ENCODE peak calls at places on chromosomes 6 and 20, in eight cellular contexts. One of them, this sample, is unnamed.

GRCh38 chr6:82248233-82248735 is 740 bp upstream of the IBTK start:
- DNase-seq in lower lobe of right lung: peak
- DNase-seq in progenitor cell of endocrine pancreas: no peak
- DNase-seq in IMR-90: peak
- DNase-seq in omental fat pad: no peak
- DNase-seq in heart left ventricle: no peak
- DNase-seq in astrocyte of the spinal cord: peak
- DNase-seq in retinal pigment epithelial cell: peak
- DNase-seq in this sample: no peak

GRCh38 chr20:9955646-9956045 is 79.1 kb upstream of the ANKEF1 start:
- DNase-seq in retinal pigment epithelial cell: no peak
- DNase-seq in lower lobe of right lung: no peak
- DNase-seq in omental fat pad: no peak
- DNase-seq in heart left ventricle: no peak
- DNase-seq in progenitor cell of endocrine pancreas: no peak
- DNase-seq in astrocyte of the spinal cord: no peak
- DNase-seq in IMR-90: no peak
- DNase-seq in this sample: no peak

GRCh38 chr6:110554966-110555460 is 78.6 kb upstream of the SLC22A16 start:
- DNase-seq in astrocyte of the spinal cord: no peak
- DNase-seq in retinal pigment epithelial cell: no peak
- DNase-seq in heart left ventricle: no peak
- DNase-seq in IMR-90: no peak
- DNase-seq in progenitor cell of endocrine pancreas: no peak
- DNase-seq in lower lobe of right lung: no peak
- DNase-seq in omental fat pad: no peak
- DNase-seq in this sample: no peak

GRCh38 chr6:40717411-40718057 is 130.4 kb upstream of the LRFN2 start:
- DNase-seq in lower lobe of right lung: no peak
- DNase-seq in IMR-90: no peak
- DNase-seq in progenitor cell of endocrine pancreas: no peak
- DNase-seq in astrocyte of the spinal cord: no peak
- DNase-seq in heart left ventricle: no peak
- DNase-seq in retinal pigment epithelial cell: no peak
- DNase-seq in omental fat pad: no peak
- DNase-seq in this sample: no peak

GRCh38 chr6:79467716-79468115 is 69.5 kb downstream of the LCA5 start:
- DNase-seq in lower lobe of right lung: no peak
- DNase-seq in heart left ventricle: no peak
- DNase-seq in retinal pigment epithelial cell: no peak
- DNase-seq in astrocyte of the spinal cord: peak
- DNase-seq in IMR-90: peak
- DNase-seq in progenitor cell of endocrine pancreas: no peak
- DNase-seq in omental fat pad: no peak
- DNase-seq in this sample: no peak

GRCh38 chr6:34508425-34508824 is 42.5 kb downstream of the PACSIN1 start:
- DNase-seq in progenitor cell of endocrine pancreas: no peak
- DNase-seq in omental fat pad: no peak
- DNase-seq in heart left ventricle: no peak
- DNase-seq in astrocyte of the spinal cord: no peak
- DNase-seq in lower lobe of right lung: no peak
- DNase-seq in retinal pigment epithelial cell: no peak
- DNase-seq in IMR-90: no peak
- DNase-seq in this sample: no peak

GRCh38 chr20:64113796-64114355 is 6.5 kb upstream of the NPBWR2 start:
- DNase-seq in omental fat pad: no peak
- DNase-seq in IMR-90: no peak
- DNase-seq in astrocyte of the spinal cord: no peak
- DNase-seq in heart left ventricle: peak
- DNase-seq in lower lobe of right lung: no peak
- DNase-seq in progenitor cell of endocrine pancreas: no peak
- DNase-seq in retinal pigment epithelial cell: no peak
- DNase-seq in this sample: peak

GRCh38 chr6:157033428-157034140 is 256.4 kb downstream of the ARID1B start:
- DNase-seq in astrocyte of the spinal cord: peak
- DNase-seq in omental fat pad: no peak
- DNase-seq in heart left ventricle: no peak
- DNase-seq in lower lobe of right lung: no peak
- DNase-seq in IMR-90: peak
- DNase-seq in retinal pigment epithelial cell: no peak
- DNase-seq in progenitor cell of endocrine pancreas: no peak
- DNase-seq in this sample: no peak

GRCh38 chr6:9620263-9620662 is 794.6 kb downstream of the TFAP2A start:
- DNase-seq in astrocyte of the spinal cord: peak
- DNase-seq in omental fat pad: no peak
- DNase-seq in retinal pigment epithelial cell: no peak
- DNase-seq in progenitor cell of endocrine pancreas: no peak
- DNase-seq in lower lobe of right lung: no peak
- DNase-seq in IMR-90: peak
- DNase-seq in heart left ventricle: no peak
- DNase-seq in this sample: no peak

GRCh38 chr6:161837854-161838253 is 564.0 kb upstream of the AGPAT4 start:
- DNase-seq in omental fat pad: no peak
- DNase-seq in IMR-90: no peak
- DNase-seq in lower lobe of right lung: no peak
- DNase-seq in progenitor cell of endocrine pancreas: no peak
- DNase-seq in heart left ventricle: no peak
- DNase-seq in astrocyte of the spinal cord: peak
- DNase-seq in retinal pigment epithelial cell: no peak
- DNase-seq in this sample: no peak

GRCh38 chr6:31701666-31702420 is 1.3 kb downstream of the ABHD16A start:
- DNase-seq in progenitor cell of endocrine pancreas: no peak
- DNase-seq in retinal pigment epithelial cell: no peak
- DNase-seq in astrocyte of the spinal cord: peak
- DNase-seq in omental fat pad: no peak
- DNase-seq in IMR-90: peak
- DNase-seq in heart left ventricle: peak
- DNase-seq in lower lobe of right lung: no peak
- DNase-seq in this sample: no peak

GRCh38 chr6:22886881-22887581 is 317.7 kb downstream of the HDGFL1 start:
- DNase-seq in astrocyte of the spinal cord: peak
- DNase-seq in omental fat pad: no peak
- DNase-seq in heart left ventricle: no peak
- DNase-seq in progenitor cell of endocrine pancreas: no peak
- DNase-seq in IMR-90: peak
- DNase-seq in lower lobe of right lung: no peak
- DNase-seq in retinal pigment epithelial cell: peak
- DNase-seq in this sample: no peak

GRCh38 chr6:49030621-49031020 is 432.4 kb downstream of the MMUT start:
- DNase-seq in progenitor cell of endocrine pancreas: no peak
- DNase-seq in IMR-90: no peak
- DNase-seq in omental fat pad: no peak
- DNase-seq in heart left ventricle: no peak
- DNase-seq in lower lobe of right lung: no peak
- DNase-seq in astrocyte of the spinal cord: peak
- DNase-seq in retinal pigment epithelial cell: peak
- DNase-seq in this sample: no peak

GRCh38 chr20:44350567-44350966 is 4.9 kb upstream of the HNF4A start:
- DNase-seq in IMR-90: no peak
- DNase-seq in astrocyte of the spinal cord: no peak
- DNase-seq in heart left ventricle: peak
- DNase-seq in retinal pigment epithelial cell: no peak
- DNase-seq in omental fat pad: no peak
- DNase-seq in progenitor cell of endocrine pancreas: no peak
- DNase-seq in lower lobe of right lung: no peak
- DNase-seq in this sample: no peak

DNA sequence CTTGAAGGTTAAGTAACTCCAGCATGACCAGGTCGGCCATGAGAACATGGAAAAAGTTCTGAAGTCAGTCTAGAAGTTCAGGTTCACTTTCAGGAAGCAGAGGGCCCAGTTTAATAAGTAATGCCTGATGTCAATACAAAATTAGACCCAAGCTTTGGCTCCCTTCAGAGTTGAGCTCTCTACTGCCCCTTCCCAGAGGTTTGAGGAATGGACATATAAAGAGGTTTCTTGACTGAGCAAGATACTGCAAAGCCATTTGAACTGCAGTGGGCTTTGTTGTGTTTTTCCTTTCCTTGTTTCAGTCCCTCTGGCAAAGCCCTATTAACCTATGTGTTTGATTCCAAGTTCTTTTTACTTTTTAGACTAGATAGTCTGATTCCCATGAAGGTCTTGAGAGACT is 97.8 kb upstream of the PREP start:
- DNase-seq in heart left ventricle: no peak
- DNase-seq in progenitor cell of endocrine pancreas: no peak
- DNase-seq in lower lobe of right lung: no peak
- DNase-seq in retinal pigment epithelial cell: no peak
- DNase-seq in astrocyte of the spinal cord: no peak
- DNase-seq in IMR-90: no peak
- DNase-seq in omental fat pad: no peak
- DNase-seq in this sample: no peak
- TF ChIP-seq CTCF in heart left ventricle: no peak
- TF ChIP-seq CTCF in progenitor cell of endocrine pancreas: no peak
- TF ChIP-seq CTCF in lower lobe of right lung: no peak
- TF ChIP-seq CTCF in retinal pigment epithelial cell: no peak
- TF ChIP-seq CTCF in astrocyte of the spinal cord: no peak
- TF ChIP-seq CTCF in IMR-90: no peak
- TF ChIP-seq CTCF in omental fat pad: no peak
- TF ChIP-seq CTCF in this sample: no peak

GRCh38 chr6:5153186-5153585 is 68.0 kb downstream of the PPP1R3G start:
- DNase-seq in heart left ventricle: no peak
- DNase-seq in IMR-90: no peak
- DNase-seq in astrocyte of the spinal cord: no peak
- DNase-seq in omental fat pad: no peak
- DNase-seq in retinal pigment epithelial cell: no peak
- DNase-seq in progenitor cell of endocrine pancreas: no peak
- DNase-seq in lower lobe of right lung: no peak
- DNase-seq in this sample: no peak
- TF ChIP-seq CTCF in heart left ventricle: no peak
- TF ChIP-seq CTCF in IMR-90: no peak
- TF ChIP-seq CTCF in astrocyte of the spinal cord: no peak
- TF ChIP-seq CTCF in omental fat pad: no peak
- TF ChIP-seq CTCF in retinal pigment epithelial cell: no peak
- TF ChIP-seq CTCF in progenitor cell of endocrine pancreas: no peak
- TF ChIP-seq CTCF in lower lobe of right lung: no peak
- TF ChIP-seq CTCF in this sample: no peak

GRCh38 chr20:921020-921419 is 4.9 kb upstream of the ANGPT4 start:
- DNase-seq in progenitor cell of endocrine pancreas: no peak
- DNase-seq in lower lobe of right lung: no peak
- DNase-seq in retinal pigment epithelial cell: no peak
- DNase-seq in omental fat pad: no peak
- DNase-seq in heart left ventricle: no peak
- DNase-seq in IMR-90: no peak
- DNase-seq in astrocyte of the spinal cord: no peak
- DNase-seq in this sample: no peak
- TF ChIP-seq CTCF in progenitor cell of endocrine pancreas: no peak
- TF ChIP-seq CTCF in lower lobe of right lung: no peak
- TF ChIP-seq CTCF in retinal pigment epithelial cell: no peak
- TF ChIP-seq CTCF in omental fat pad: no peak
- TF ChIP-seq CTCF in heart left ventricle: no peak
- TF ChIP-seq CTCF in IMR-90: no peak
- TF ChIP-seq CTCF in astrocyte of the spinal cord: no peak
- TF ChIP-seq CTCF in this sample: no peak

DNA sequence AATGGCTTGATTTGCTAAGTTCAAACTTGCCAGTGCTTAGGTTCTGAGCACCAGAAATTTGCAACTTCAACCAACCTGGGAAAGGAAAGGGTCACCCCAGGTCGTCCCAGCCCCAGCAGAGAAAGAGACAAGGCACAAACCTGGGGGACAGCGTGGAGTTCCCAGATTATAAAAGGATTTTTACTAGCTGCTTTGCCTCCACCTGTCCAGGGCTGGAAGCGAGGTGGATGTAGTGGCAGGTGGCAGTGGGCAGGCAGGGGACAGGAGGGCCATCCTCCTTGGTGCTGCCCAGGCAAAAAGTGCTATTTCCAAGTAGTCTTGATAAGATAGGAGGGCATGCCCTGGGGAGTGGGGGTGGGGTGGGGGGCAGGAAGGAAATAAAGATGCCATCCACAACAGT is 4.9 kb downstream of the PAX1 start:
- DNase-seq in IMR-90: no peak
- DNase-seq in progenitor cell of endocrine pancreas: no peak
- DNase-seq in astrocyte of the spinal cord: no peak
- DNase-seq in heart left ventricle: no peak
- DNase-seq in lower lobe of right lung: no peak
- DNase-seq in retinal pigment epithelial cell: no peak
- DNase-seq in omental fat pad: no peak
- DNase-seq in this sample: no peak
- TF ChIP-seq CTCF in IMR-90: no peak
- TF ChIP-seq CTCF in progenitor cell of endocrine pancreas: no peak
- TF ChIP-seq CTCF in astrocyte of the spinal cord: no peak
- TF ChIP-seq CTCF in heart left ventricle: no peak
- TF ChIP-seq CTCF in lower lobe of right lung: no peak
- TF ChIP-seq CTCF in retinal pigment epithelial cell: no peak
- TF ChIP-seq CTCF in omental fat pad: no peak
- TF ChIP-seq CTCF in this sample: no peak

This sample was measured in lower leg skin.